ENCODE peak calls at places on chromosomes 7 and 10, in six cellular contexts. Z is GM06990, K is H1, P is uterus, C is mammary epithelial cell, B is Panc1. L is an unnamed sample. For H3K36me3, the result is how much of the 10 kb centered on the place peaks cover.

GRCh38 chr10:12707461-12708185 is 293.9 kb downstream of the CCDC3 start:
- DNase-seq in Z (no peak), K (peak), P (peak), C (peak), B (no peak), L (peak)

GRCh38 chr7:35839860-35840854 is 39.3 kb downstream of the SEPTIN7 start:
- DNase-seq in Z (no peak), K (no peak), P (no peak), C (peak), B (peak), L (no peak)

GRCh38 chr7:122883049-122883670 is 3.1 kb downstream of the CADPS2 start:
- DNase-seq in Z (no peak), K (no peak), P (no peak), C (no peak), B (no peak), L (no peak)

GRCh38 chr10:83657487-83657886 is 481.8 kb upstream of the GHITM start:
- DNase-seq in Z (no peak), K (no peak), P (no peak), C (no peak), B (no peak), L (no peak)

GRCh38 chr7:155190608-155191536 is 106.8 kb upstream of the INSIG1 start:
- DNase-seq in Z (peak), K (no peak), P (peak), C (no peak), B (no peak), L (peak)

GRCh38 chr10:930415-931325 is 835 bp downstream of the LARP4B start:
- DNase-seq in Z (peak), K (no peak), P (peak), C (peak), B (no peak), L (peak)

GRCh38 chr7:128351296-128352123 is 7.8 kb upstream of the RBM28 start:
- DNase-seq in Z (no peak), K (no peak), P (no peak), C (no peak), B (no peak), L (no peak)

GRCh38 chr7:18320971-18321567 is 174.5 kb upstream of the HDAC9 start:
- DNase-seq in Z (peak), K (no peak), P (no peak), C (peak), B (peak), L (no peak)

GRCh38 chr10:35386594-35387174 is 50.4 kb downstream of the CCNY start:
- DNase-seq in Z (no peak), K (no peak), P (no peak), C (no peak), B (no peak), L (no peak)

GRCh38 chr10:91880310-91880709 is 29.0 kb downstream of the FGFBP3 start:
- DNase-seq in Z (no peak), K (no peak), P (no peak), C (peak), B (no peak), L (peak)

GRCh38 chr7:25093268-25093802 is 31.7 kb downstream of the CYCS start:
- DNase-seq in Z (peak), K (no peak), P (peak), C (peak), B (peak), L (peak)

DNA sequence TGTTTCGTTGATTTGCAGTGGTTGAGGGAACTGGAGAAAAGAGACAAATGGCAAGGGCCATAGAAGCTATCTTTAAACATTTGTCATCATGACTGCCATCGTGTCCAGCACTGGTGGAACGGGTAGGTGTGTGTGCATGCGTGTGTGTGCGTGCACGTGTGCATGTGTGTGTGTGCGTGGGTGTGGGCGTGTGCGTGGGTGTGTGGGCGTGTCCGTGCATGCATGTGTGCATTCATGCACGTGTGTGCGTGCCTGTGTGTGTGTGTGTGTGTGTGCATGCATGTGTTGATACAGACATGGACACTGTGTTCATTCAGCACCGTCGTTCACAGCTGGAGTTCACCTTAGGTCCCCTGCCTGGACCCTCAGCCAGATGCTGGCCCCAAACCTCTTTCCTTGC is 38.1 kb upstream of the AP5Z1 start:
- DNase-seq in Z (no peak), K (no peak), P (no peak), C (no peak), B (no peak), L (no peak)
- H3K36me3 ChIP-seq in Z (under half), K (under half), P (under half), C (under half), B (under half), L (under half)

GRCh38 chr10:103241262-103242011 is 4.2 kb upstream of the RPEL1 start:
- DNase-seq in Z (no peak), K (no peak), P (no peak), C (peak), B (no peak), L (peak)

GRCh38 chr10:103244663-103245271 is 920 bp upstream of the RPEL1 start:
- DNase-seq in Z (peak), K (peak), P (peak), C (peak), B (peak), L (peak)

DNA sequence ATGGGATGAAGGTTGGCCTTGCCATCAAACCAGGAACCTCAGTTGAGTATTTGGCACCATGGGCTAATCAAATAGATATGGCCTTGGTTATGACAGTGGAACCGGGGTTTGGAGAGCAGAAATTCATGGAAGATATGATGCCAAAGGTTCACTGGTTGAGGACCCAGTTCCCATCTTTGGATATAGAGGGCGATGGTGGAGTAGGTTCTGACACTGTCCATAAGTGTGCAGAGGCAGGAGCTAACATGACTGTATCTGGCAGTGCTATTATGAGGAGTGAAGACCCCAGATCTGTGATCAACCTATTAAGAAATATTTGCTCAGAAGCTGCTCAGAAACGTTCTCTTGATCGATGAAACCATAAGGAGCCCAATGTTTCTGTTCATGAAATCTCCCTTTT is 641 bp downstream of the RPEL1 start:
- DNase-seq in Z (no peak), K (no peak), P (no peak), C (no peak), B (no peak), L (no peak)
- TF ChIP-seq CTCF in Z (no peak), K (peak), P (no peak), C (peak), B (peak), L (no peak)

GRCh38 chr7:50068026-50068425 is 25.0 kb downstream of the ZPBP start:
- DNase-seq in Z (no peak), K (no peak), P (no peak), C (peak), B (no peak), L (peak)

GRCh38 chr7:50073093-50073492 is 20.0 kb downstream of the ZPBP start:
- DNase-seq in Z (no peak), K (no peak), P (no peak), C (no peak), B (no peak), L (no peak)

GRCh38 chr7:50068850-50069551 is 24.0 kb downstream of the ZPBP start:
- DNase-seq in Z (no peak), K (no peak), P (no peak), C (peak), B (peak), L (peak)

GRCh38 chr7:50069613-50070012 is 23.4 kb downstream of the ZPBP start:
- DNase-seq in Z (peak), K (no peak), P (peak), C (peak), B (no peak), L (no peak)
- H3K4me3 ChIP-seq in Z (peak), K (peak), P (peak), C (peak), B (peak), L (no peak)

GRCh38 chr7:148802101-148802493 is 82.0 kb downstream of the EZH2 start:
- DNase-seq in Z (no peak), K (no peak), P (no peak), C (no peak), B (no peak), L (no peak)
- H3K36me3 ChIP-seq in Z (under half), K (under half), P (under half), C (under half), B (under half), L (under half)

GRCh38 chr10:6274040-6274439 is 71.3 kb downstream of the PFKFB3 start:
- DNase-seq in Z (no peak), K (no peak), P (no peak), C (no peak), B (no peak), L (no peak)

GRCh38 chr10:6272126-6272525 is 69.4 kb downstream of the PFKFB3 start:
- DNase-seq in Z (no peak), K (no peak), P (no peak), C (no peak), B (no peak), L (no peak)

GRCh38 chr10:6274504-6274903 is 71.8 kb downstream of the PFKFB3 start:
- DNase-seq in Z (no peak), K (no peak), P (no peak), C (no peak), B (no peak), L (no peak)

GRCh38 chr10:6273351-6273750 is 70.6 kb downstream of the PFKFB3 start:
- DNase-seq in Z (no peak), K (no peak), P (no peak), C (no peak), B (no peak), L (no peak)

DNA sequence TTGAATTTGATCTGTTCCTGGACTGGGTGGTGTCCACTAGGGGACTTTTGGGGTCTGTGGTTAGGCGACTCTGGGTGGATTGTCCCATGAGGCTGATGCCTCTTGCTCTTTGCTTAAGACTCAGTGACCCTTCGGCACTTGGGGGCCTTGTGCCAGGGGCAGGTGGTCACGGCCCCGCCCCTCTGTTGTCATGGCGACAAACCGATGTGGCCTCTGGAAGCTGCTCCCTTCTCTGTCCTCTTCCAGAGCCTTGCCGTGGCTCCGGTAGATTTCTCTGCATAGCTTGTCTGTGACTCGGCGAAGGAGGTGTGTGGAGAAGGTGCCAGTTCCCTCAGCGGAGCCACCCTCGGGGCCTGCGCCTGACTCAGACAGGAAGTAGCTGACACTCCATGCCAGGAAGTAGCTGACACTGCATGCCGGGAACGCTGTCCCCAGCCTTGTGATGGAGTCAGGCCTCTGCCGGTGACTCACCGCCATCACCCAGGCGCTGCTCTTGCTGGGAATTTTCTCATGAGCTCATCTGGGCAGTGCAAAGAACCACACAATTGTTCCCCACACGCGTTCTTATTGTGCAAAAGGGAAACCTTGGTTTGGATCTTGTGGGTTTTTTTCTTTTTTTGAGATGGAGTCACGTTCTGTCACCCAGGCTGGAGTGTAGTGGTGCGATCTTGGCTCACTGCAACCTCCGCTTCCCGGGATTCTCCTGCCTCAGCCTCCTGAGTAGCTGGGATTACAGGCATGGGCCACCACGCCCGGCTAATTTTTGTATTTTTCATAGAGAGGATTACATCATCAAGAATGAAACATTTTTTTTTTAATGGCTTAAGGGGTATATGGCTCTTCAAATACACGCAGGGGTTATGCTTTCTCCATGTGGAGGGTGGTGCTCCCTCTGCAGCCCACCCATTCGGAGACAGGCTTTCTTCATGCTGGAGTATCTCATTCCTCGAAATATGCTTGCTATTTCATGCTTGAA is 72.6 kb downstream of the PFKFB3 start:
- DNase-seq in Z (peak), K (peak), P (peak), C (peak), B (peak), L (peak)
- TF ChIP-seq CTCF in Z (peak), K (no peak), P (no peak), C (no peak), B (no peak), L (no peak)

DNA sequence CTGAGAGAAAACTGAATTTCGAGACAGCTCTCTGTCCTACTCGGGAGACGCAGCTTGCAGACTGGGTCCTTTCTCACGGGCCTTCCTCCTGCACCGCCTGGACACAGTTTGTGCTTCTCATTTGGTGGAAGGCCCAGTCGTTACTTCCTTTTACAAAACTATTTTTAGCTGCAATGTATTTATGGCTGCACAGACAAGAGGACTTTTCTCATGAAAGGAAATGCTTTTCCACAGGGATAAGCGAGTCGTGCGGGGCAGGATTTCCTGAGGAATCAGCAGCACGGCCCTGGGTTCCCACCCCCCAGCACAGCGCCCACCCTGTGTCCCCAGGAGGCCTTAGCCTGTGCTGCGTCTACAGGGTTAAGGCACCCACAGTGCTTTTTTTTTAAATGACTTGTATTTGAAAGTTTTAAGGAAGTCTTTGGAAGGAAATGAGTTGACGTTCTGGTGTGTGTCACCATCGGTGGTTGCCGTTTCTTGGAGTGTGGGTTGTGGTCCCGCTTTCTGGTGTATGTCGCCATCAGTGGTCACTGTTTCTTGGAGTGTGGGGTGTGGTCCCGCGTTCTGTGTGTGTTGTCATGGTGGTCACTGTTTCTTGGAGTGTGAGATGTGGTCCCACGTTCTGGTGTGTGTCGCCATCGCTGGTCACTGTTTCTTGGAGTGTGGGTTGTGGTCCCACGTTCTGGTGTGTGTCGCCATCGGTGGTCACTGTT is 50.9 kb downstream of the INPP5A start:
- DNase-seq in Z (peak), K (no peak), P (no peak), C (no peak), B (no peak), L (no peak)
- H3K4me3 ChIP-seq in Z (no peak), K (no peak), P (no peak), C (no peak), B (no peak), L (no peak)

DNA sequence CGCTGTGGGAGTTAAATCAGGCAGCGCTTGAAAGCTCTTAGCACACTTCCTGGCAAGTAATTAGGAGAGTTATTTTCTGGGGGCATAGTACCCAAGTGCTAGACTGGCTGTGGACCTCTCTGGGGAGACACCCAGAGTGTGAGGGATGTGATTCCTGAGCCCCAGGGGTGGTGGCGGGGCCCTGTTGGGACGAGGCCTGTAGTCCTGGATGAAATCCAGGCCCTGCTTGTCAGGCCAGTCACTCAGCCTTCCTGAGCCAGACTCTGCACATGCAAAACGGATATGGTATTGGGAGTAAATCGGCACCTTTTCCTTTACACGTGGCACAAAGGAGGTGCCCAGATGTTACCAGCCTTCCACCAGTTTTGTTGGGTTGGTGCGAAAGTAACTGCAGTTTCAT is 31.2 kb downstream of the TRRAP start:
- DNase-seq in Z (no peak), K (no peak), P (no peak), C (no peak), B (no peak), L (no peak)
- H3K36me3 ChIP-seq in Z (under half), K (half or more), P (under half), C (under half), B (under half), L (under half)